ENCODE peak calls at places on chromosomes 4 and X, in four cellular contexts. One of them, this sample, is unnamed.

GRCh38 chrX:149830192-149830873 is 48.6 kb downstream of the MAGEA9 start:
- DNase-seq in HepG2: no peak
- DNase-seq in GM12878: peak
- DNase-seq in K562: no peak
- DNase-seq in this sample: no peak

GRCh38 chrX:139831689-139832456 is 101.0 kb downstream of the ATP11C start:
- DNase-seq in HepG2: no peak
- DNase-seq in GM12878: no peak
- DNase-seq in K562: no peak
- DNase-seq in this sample: peak

GRCh38 chrX:10649286-10649685 is 28.9 kb upstream of the MID1 start:
- DNase-seq in K562: no peak
- DNase-seq in GM12878: no peak
- DNase-seq in HepG2: no peak
- DNase-seq in this sample: no peak

GRCh38 chrX:103774070-103774642 is 2.5 kb upstream of the PLP1 start:
- DNase-seq in GM12878: no peak
- DNase-seq in K562: no peak
- DNase-seq in HepG2: peak
- DNase-seq in this sample: no peak

GRCh38 chr4:14841801-14842748 is 160.2 kb upstream of the CPEB2 start:
- DNase-seq in GM12878: no peak
- DNase-seq in HepG2: no peak
- DNase-seq in K562: no peak
- DNase-seq in this sample: no peak

GRCh38 chrX:69555396-69556023 is 51.4 kb downstream of the NALF2 start:
- DNase-seq in GM12878: no peak
- DNase-seq in K562: no peak
- DNase-seq in HepG2: no peak
- DNase-seq in this sample: no peak

GRCh38 chrX:106802063-106802387 is 448 bp upstream of the TBC1D8B start:
- DNase-seq in HepG2: peak
- DNase-seq in K562: no peak
- DNase-seq in GM12878: no peak
- DNase-seq in this sample: peak

GRCh38 chr4:835148-836002 is 9.4 kb upstream of the CPLX1 start:
- DNase-seq in K562: no peak
- DNase-seq in HepG2: peak
- DNase-seq in GM12878: no peak
- DNase-seq in this sample: no peak

GRCh38 chr4:62881901-62882300 is 1527.3 kb downstream of the TECRL start:
- DNase-seq in HepG2: no peak
- DNase-seq in K562: no peak
- DNase-seq in GM12878: no peak
- DNase-seq in this sample: no peak

GRCh38 chr4:17688011-17688441 is 73.6 kb downstream of the MED28 start:
- DNase-seq in K562: no peak
- DNase-seq in GM12878: no peak
- DNase-seq in HepG2: no peak
- DNase-seq in this sample: no peak

GRCh38 chr4:72365016-72365415 is 204.0 kb downstream of the ADAMTS3 start:
- DNase-seq in K562: no peak
- DNase-seq in HepG2: no peak
- DNase-seq in GM12878: no peak
- DNase-seq in this sample: no peak
- TF ChIP-seq BHLHE40 in K562: no peak
- TF ChIP-seq BHLHE40 in HepG2: no peak
- TF ChIP-seq BHLHE40 in GM12878: no peak
- TF ChIP-seq BHLHE40 in this sample: no peak

GRCh38 chrX:17499512-17499911 is 124.5 kb downstream of the NHS start:
- DNase-seq in GM12878: no peak
- DNase-seq in HepG2: no peak
- DNase-seq in K562: no peak
- DNase-seq in this sample: no peak

GRCh38 chrX:17497193-17497592 is 122.2 kb downstream of the NHS start:
- DNase-seq in HepG2: no peak
- DNase-seq in GM12878: no peak
- DNase-seq in K562: no peak
- DNase-seq in this sample: no peak

GRCh38 chrX:17495052-17495451 is 120.1 kb downstream of the NHS start:
- DNase-seq in GM12878: no peak
- DNase-seq in HepG2: peak
- DNase-seq in K562: no peak
- DNase-seq in this sample: no peak

GRCh38 chrX:17496407-17496806 is 121.4 kb downstream of the NHS start:
- DNase-seq in HepG2: no peak
- DNase-seq in GM12878: no peak
- DNase-seq in K562: no peak
- DNase-seq in this sample: no peak

DNA sequence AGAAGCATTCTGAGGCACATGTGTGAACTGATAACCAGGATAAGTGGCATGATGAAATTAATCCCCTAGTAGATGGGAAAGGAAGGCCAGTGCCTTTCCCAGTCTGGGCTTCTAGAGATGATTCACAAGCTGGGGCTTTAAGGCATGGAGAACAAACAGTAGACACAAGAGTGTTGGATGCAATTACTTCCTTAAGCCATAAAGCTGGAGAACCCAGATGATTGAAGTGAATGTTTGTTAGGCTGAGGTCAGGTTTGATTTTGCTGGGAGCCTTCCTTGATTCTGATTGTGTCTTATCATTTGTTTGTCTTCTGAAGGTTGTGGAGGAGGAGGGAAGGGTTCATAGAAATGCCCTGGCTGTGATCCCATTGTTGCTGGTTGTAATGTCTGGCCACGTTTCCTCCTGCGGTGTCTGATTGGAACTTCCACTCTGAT is 125.2 kb downstream of the NHS start:
- DNase-seq in K562: no peak
- DNase-seq in GM12878: no peak
- DNase-seq in HepG2: no peak
- DNase-seq in this sample: no peak
- TF ChIP-seq FOXK2 in K562: no peak
- TF ChIP-seq FOXK2 in GM12878: no peak
- TF ChIP-seq FOXK2 in HepG2: no peak
- TF ChIP-seq FOXK2 in this sample: no peak

GRCh38 chr4:144788469-144788868 is 142.5 kb downstream of the HHIP start:
- DNase-seq in K562: no peak
- DNase-seq in HepG2: no peak
- DNase-seq in GM12878: no peak
- DNase-seq in this sample: no peak

GRCh38 chr4:144782345-144782744 is 136.4 kb downstream of the HHIP start:
- DNase-seq in HepG2: no peak
- DNase-seq in K562: no peak
- DNase-seq in GM12878: no peak
- DNase-seq in this sample: no peak

DNA sequence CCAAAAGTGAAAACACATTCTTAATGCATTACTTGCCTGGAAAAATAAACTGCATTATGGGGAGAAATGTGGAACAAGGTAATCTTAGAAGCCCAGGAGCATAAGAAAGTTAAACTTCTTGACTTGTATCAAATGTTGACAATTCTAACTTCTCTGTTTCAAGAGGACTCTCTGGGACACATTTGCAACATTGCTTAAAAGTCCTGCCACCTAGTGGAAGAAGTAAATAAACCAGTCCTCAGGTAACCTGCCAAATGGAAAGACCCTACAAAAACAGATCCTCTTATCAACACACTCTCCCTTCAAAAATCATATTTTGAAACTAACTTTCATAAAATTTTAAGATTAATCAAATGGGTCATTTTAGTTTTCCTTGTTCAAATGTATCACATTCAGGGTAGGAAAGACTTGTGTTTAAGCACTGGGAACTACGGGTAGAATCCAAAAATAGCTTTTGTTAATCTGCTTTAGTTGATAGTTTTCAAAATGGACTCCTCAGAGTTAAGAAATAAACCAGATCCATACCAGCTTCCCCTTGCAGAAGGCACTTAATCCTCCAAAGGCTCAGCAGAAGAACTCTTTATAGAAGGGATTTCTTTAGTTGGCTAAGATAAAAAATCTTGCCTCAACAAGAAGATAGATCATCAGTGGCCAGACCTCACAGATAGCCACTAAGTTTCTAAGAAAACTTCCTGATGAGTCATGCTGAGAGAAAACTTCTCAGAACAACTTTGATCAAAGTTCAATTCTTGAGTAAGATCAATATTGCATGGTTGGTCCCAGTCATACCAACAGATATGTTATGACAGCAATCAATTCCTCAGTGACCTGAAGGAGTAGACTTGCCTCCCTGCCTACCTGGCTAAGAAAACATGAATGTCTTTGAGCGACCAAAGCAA is 141.7 kb downstream of the HHIP start:
- DNase-seq in K562: peak
- DNase-seq in GM12878: no peak
- DNase-seq in HepG2: peak
- DNase-seq in this sample: peak
- TF ChIP-seq BHLHE40 in K562: no peak
- TF ChIP-seq BHLHE40 in GM12878: no peak
- TF ChIP-seq BHLHE40 in HepG2: no peak
- TF ChIP-seq BHLHE40 in this sample: no peak

GRCh38 chrX:111348363-111348927 is 63.5 kb downstream of the DCX start:
- DNase-seq in GM12878: no peak
- DNase-seq in K562: no peak
- DNase-seq in HepG2: no peak
- DNase-seq in this sample: no peak
- TF ChIP-seq FOXK2 in GM12878: no peak
- TF ChIP-seq FOXK2 in K562: no peak
- TF ChIP-seq FOXK2 in HepG2: no peak
- TF ChIP-seq FOXK2 in this sample: no peak

This sample was measured in HEK293T.